ENCODE peak calls at places on chromosomes 11 and 22, in eight cellular contexts. One of them, this sample, is unnamed.

GRCh38 chr22:43313497-43314474 is 29.4 kb downstream of the SCUBE1 start:
- DNase-seq in substantia nigra: no peak
- DNase-seq in uterus: peak
- DNase-seq in ovary: no peak
- DNase-seq in GM23338: peak
- DNase-seq in A549: no peak
- DNase-seq in GM12878: no peak
- DNase-seq in brain microvascular endothelial cell: no peak
- DNase-seq in this sample: peak

GRCh38 chr22:41781508-41781906 is 19.0 kb upstream of the CCDC134 start:
- DNase-seq in A549: no peak
- DNase-seq in ovary: no peak
- DNase-seq in brain microvascular endothelial cell: no peak
- DNase-seq in uterus: no peak
- DNase-seq in GM23338: no peak
- DNase-seq in GM12878: no peak
- DNase-seq in substantia nigra: no peak
- DNase-seq in this sample: no peak

GRCh38 chr11:70048279-70049024 is 29.7 kb upstream of the ANO1 start:
- DNase-seq in ovary: no peak
- DNase-seq in GM23338: peak
- DNase-seq in GM12878: no peak
- DNase-seq in substantia nigra: no peak
- DNase-seq in brain microvascular endothelial cell: no peak
- DNase-seq in uterus: no peak
- DNase-seq in A549: peak
- DNase-seq in this sample: no peak

GRCh38 chr22:50148991-50149721 is 21.4 kb upstream of the PANX2 start:
- DNase-seq in GM23338: peak
- DNase-seq in uterus: no peak
- DNase-seq in ovary: no peak
- DNase-seq in A549: peak
- DNase-seq in substantia nigra: no peak
- DNase-seq in GM12878: peak
- DNase-seq in brain microvascular endothelial cell: peak
- DNase-seq in this sample: peak

GRCh38 chr22:28116261-28116673 is 197.2 kb upstream of the PITPNB start:
- DNase-seq in ovary: peak
- DNase-seq in GM12878: no peak
- DNase-seq in A549: peak
- DNase-seq in substantia nigra: no peak
- DNase-seq in uterus: peak
- DNase-seq in GM23338: peak
- DNase-seq in brain microvascular endothelial cell: peak
- DNase-seq in this sample: peak

GRCh38 chr11:9906043-9906791 is 242.3 kb downstream of the SWAP70 start:
- DNase-seq in ovary: no peak
- DNase-seq in GM12878: no peak
- DNase-seq in substantia nigra: no peak
- DNase-seq in A549: peak
- DNase-seq in GM23338: peak
- DNase-seq in uterus: no peak
- DNase-seq in brain microvascular endothelial cell: peak
- DNase-seq in this sample: no peak

GRCh38 chr11:57375490-57375889 is 5.5 kb downstream of the PRG3 start:
- DNase-seq in A549: no peak
- DNase-seq in brain microvascular endothelial cell: no peak
- DNase-seq in GM12878: no peak
- DNase-seq in uterus: no peak
- DNase-seq in substantia nigra: no peak
- DNase-seq in GM23338: no peak
- DNase-seq in ovary: no peak
- DNase-seq in this sample: no peak

GRCh38 chr11:75022759-75023396 is 34.1 kb downstream of the NEU3 start:
- DNase-seq in GM23338: peak
- DNase-seq in GM12878: peak
- DNase-seq in ovary: peak
- DNase-seq in substantia nigra: peak
- DNase-seq in A549: peak
- DNase-seq in brain microvascular endothelial cell: peak
- DNase-seq in uterus: peak
- DNase-seq in this sample: peak

GRCh38 chr22:41910599-41911291 is 4.1 kb downstream of the SHISA8 start:
- DNase-seq in brain microvascular endothelial cell: no peak
- DNase-seq in uterus: no peak
- DNase-seq in ovary: peak
- DNase-seq in A549: no peak
- DNase-seq in GM23338: peak
- DNase-seq in GM12878: no peak
- DNase-seq in substantia nigra: peak
- DNase-seq in this sample: peak

GRCh38 chr11:61730222-61730994 is 22.0 kb upstream of the MYRF start:
- DNase-seq in A549: no peak
- DNase-seq in substantia nigra: no peak
- DNase-seq in GM12878: no peak
- DNase-seq in ovary: no peak
- DNase-seq in uterus: no peak
- DNase-seq in GM23338: no peak
- DNase-seq in brain microvascular endothelial cell: no peak
- DNase-seq in this sample: peak

GRCh38 chr11:87743002-87743401 is 432.2 kb downstream of the RAB38 start:
- DNase-seq in A549: no peak
- DNase-seq in GM12878: no peak
- DNase-seq in substantia nigra: peak
- DNase-seq in ovary: no peak
- DNase-seq in uterus: no peak
- DNase-seq in brain microvascular endothelial cell: no peak
- DNase-seq in GM23338: peak
- DNase-seq in this sample: no peak

GRCh38 chr11:60756307-60757032 is at the start of gene MS4A15:
- DNase-seq in A549: peak
- DNase-seq in GM23338: peak
- DNase-seq in GM12878: no peak
- DNase-seq in ovary: no peak
- DNase-seq in substantia nigra: no peak
- DNase-seq in uterus: no peak
- DNase-seq in brain microvascular endothelial cell: no peak
- DNase-seq in this sample: peak

GRCh38 chr11:69870772-69871171 is 51.6 kb upstream of the FGF3 start:
- DNase-seq in GM23338: no peak
- DNase-seq in A549: no peak
- DNase-seq in substantia nigra: no peak
- DNase-seq in brain microvascular endothelial cell: no peak
- DNase-seq in ovary: no peak
- DNase-seq in uterus: no peak
- DNase-seq in GM12878: no peak
- DNase-seq in this sample: no peak

GRCh38 chr11:70826950-70827349 is 425.4 kb downstream of the SHANK2 start:
- DNase-seq in brain microvascular endothelial cell: no peak
- DNase-seq in substantia nigra: no peak
- DNase-seq in uterus: no peak
- DNase-seq in GM12878: no peak
- DNase-seq in A549: no peak
- DNase-seq in ovary: no peak
- DNase-seq in GM23338: no peak
- DNase-seq in this sample: no peak

GRCh38 chr11:97269527-97269926 is 879.7 kb downstream of the JRKL start:
- DNase-seq in A549: peak
- DNase-seq in GM12878: no peak
- DNase-seq in GM23338: peak
- DNase-seq in brain microvascular endothelial cell: no peak
- DNase-seq in uterus: no peak
- DNase-seq in substantia nigra: no peak
- DNase-seq in ovary: no peak
- DNase-seq in this sample: no peak

GRCh38 chr22:35928273-35928798 is 100.3 kb downstream of the RBFOX2 start:
- DNase-seq in A549: no peak
- DNase-seq in GM12878: no peak
- DNase-seq in ovary: no peak
- DNase-seq in GM23338: no peak
- DNase-seq in brain microvascular endothelial cell: no peak
- DNase-seq in substantia nigra: no peak
- DNase-seq in uterus: no peak
- DNase-seq in this sample: no peak

GRCh38 chr11:26851696-26852095 is 129.8 kb upstream of the SLC5A12 start:
- DNase-seq in ovary: no peak
- DNase-seq in uterus: no peak
- DNase-seq in GM12878: no peak
- DNase-seq in substantia nigra: no peak
- DNase-seq in A549: no peak
- DNase-seq in brain microvascular endothelial cell: no peak
- DNase-seq in GM23338: no peak
- DNase-seq in this sample: no peak

DNA sequence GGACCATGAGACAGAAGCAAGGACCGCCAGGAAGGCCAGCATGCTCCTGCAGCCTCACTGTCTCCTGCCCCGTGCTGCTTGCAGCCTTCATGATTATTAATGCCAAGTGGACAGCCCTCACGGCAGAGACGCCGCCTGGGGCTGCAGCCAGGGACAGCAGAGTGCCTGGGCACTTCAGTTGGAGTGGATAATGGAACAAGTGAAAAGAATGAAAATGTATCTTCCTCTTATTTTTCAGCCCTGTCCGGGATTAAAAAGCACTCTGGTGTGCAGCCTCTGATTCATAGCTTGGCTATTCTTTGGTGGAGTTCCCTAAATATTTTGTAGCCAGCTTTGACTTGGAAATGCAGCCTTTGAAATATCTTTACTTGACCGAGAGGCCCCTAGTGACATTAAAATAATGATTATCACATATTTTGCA is 1404.2 kb downstream of the BRD1 start:
- DNase-seq in A549: no peak
- DNase-seq in uterus: no peak
- DNase-seq in brain microvascular endothelial cell: peak
- DNase-seq in ovary: peak
- DNase-seq in GM12878: no peak
- DNase-seq in GM23338: no peak
- DNase-seq in substantia nigra: no peak
- DNase-seq in this sample: no peak
- H3K27ac ChIP-seq in A549: no peak
- H3K27ac ChIP-seq in uterus: no peak
- H3K27ac ChIP-seq in brain microvascular endothelial cell: no peak
- H3K27ac ChIP-seq in ovary: no peak
- H3K27ac ChIP-seq in GM12878: no peak
- H3K27ac ChIP-seq in GM23338: no peak
- H3K27ac ChIP-seq in substantia nigra: no peak
- H3K27ac ChIP-seq in this sample: no peak

DNA sequence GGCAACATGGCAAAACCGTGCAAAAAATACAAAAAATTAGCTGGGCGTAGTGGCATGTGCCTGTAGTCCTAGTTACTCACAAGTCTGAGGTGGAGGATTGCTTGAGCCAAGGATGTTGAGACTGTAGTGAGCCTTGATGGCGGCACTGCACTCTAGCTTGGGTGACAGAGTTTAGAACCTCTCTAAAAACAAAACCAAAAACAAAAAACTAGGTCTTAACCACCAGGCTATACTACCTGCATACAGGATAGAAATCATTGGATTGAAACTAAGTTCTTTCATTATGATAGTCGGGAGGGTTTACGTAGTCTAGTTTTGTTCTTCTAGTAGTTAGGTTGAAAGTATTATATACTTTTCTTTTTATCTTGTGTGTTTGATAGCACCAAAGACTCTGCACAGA is 5.8 kb downstream of the RNF214 start:
- DNase-seq in GM23338: no peak
- DNase-seq in GM12878: no peak
- DNase-seq in substantia nigra: no peak
- DNase-seq in A549: no peak
- DNase-seq in uterus: no peak
- DNase-seq in brain microvascular endothelial cell: no peak
- DNase-seq in ovary: no peak
- DNase-seq in this sample: no peak
- H3K27ac ChIP-seq in GM23338: no peak
- H3K27ac ChIP-seq in GM12878: no peak
- H3K27ac ChIP-seq in substantia nigra: no peak
- H3K27ac ChIP-seq in A549: no peak
- H3K27ac ChIP-seq in uterus: no peak
- H3K27ac ChIP-seq in brain microvascular endothelial cell: no peak
- H3K27ac ChIP-seq in ovary: no peak
- H3K27ac ChIP-seq in this sample: no peak

GRCh38 chr22:46104881-46105493 is 45.3 kb upstream of the PPARA start:
- DNase-seq in GM23338: no peak
- DNase-seq in GM12878: no peak
- DNase-seq in ovary: no peak
- DNase-seq in uterus: peak
- DNase-seq in substantia nigra: no peak
- DNase-seq in brain microvascular endothelial cell: no peak
- DNase-seq in A549: peak
- DNase-seq in this sample: no peak
- H3K27ac ChIP-seq in GM23338: no peak
- H3K27ac ChIP-seq in GM12878: no peak
- H3K27ac ChIP-seq in ovary: peak
- H3K27ac ChIP-seq in uterus: peak
- H3K27ac ChIP-seq in substantia nigra: peak
- H3K27ac ChIP-seq in brain microvascular endothelial cell: no peak
- H3K27ac ChIP-seq in A549: peak
- H3K27ac ChIP-seq in this sample: peak

GRCh38 chr22:20127318-20127868 is 4.2 kb upstream of the ZDHHC8 start:
- DNase-seq in uterus: no peak
- DNase-seq in ovary: no peak
- DNase-seq in A549: no peak
- DNase-seq in brain microvascular endothelial cell: no peak
- DNase-seq in substantia nigra: no peak
- DNase-seq in GM12878: no peak
- DNase-seq in GM23338: no peak
- DNase-seq in this sample: no peak
- H3K27ac ChIP-seq in uterus: no peak
- H3K27ac ChIP-seq in ovary: no peak
- H3K27ac ChIP-seq in A549: no peak
- H3K27ac ChIP-seq in brain microvascular endothelial cell: no peak
- H3K27ac ChIP-seq in substantia nigra: no peak
- H3K27ac ChIP-seq in GM12878: no peak
- H3K27ac ChIP-seq in GM23338: peak
- H3K27ac ChIP-seq in this sample: no peak

GRCh38 chr11:36312593-36312990 is 16.5 kb downstream of the PRR5L start:
- DNase-seq in uterus: no peak
- DNase-seq in GM23338: no peak
- DNase-seq in A549: peak
- DNase-seq in substantia nigra: no peak
- DNase-seq in brain microvascular endothelial cell: peak
- DNase-seq in ovary: peak
- DNase-seq in GM12878: no peak
- DNase-seq in this sample: no peak

GRCh38 chr11:36313073-36313472 is 17.0 kb downstream of the PRR5L start:
- DNase-seq in GM12878: no peak
- DNase-seq in uterus: no peak
- DNase-seq in brain microvascular endothelial cell: no peak
- DNase-seq in GM23338: no peak
- DNase-seq in A549: no peak
- DNase-seq in ovary: no peak
- DNase-seq in substantia nigra: no peak
- DNase-seq in this sample: no peak

GRCh38 chr11:36313750-36314500 is 17.8 kb downstream of the PRR5L start:
- DNase-seq in brain microvascular endothelial cell: no peak
- DNase-seq in A549: no peak
- DNase-seq in ovary: no peak
- DNase-seq in uterus: no peak
- DNase-seq in GM12878: no peak
- DNase-seq in substantia nigra: no peak
- DNase-seq in GM23338: no peak
- DNase-seq in this sample: no peak

GRCh38 chr11:36309779-36310178 is 13.7 kb downstream of the PRR5L start:
- DNase-seq in GM12878: no peak
- DNase-seq in ovary: no peak
- DNase-seq in uterus: no peak
- DNase-seq in brain microvascular endothelial cell: no peak
- DNase-seq in substantia nigra: no peak
- DNase-seq in A549: no peak
- DNase-seq in GM23338: no peak
- DNase-seq in this sample: no peak

GRCh38 chr11:36311926-36312592 is 16.0 kb downstream of the PRR5L start:
- DNase-seq in GM23338: no peak
- DNase-seq in GM12878: no peak
- DNase-seq in substantia nigra: no peak
- DNase-seq in A549: no peak
- DNase-seq in brain microvascular endothelial cell: no peak
- DNase-seq in uterus: no peak
- DNase-seq in ovary: no peak
- DNase-seq in this sample: no peak
- H3K27ac ChIP-seq in GM23338: no peak
- H3K27ac ChIP-seq in GM12878: no peak
- H3K27ac ChIP-seq in substantia nigra: no peak
- H3K27ac ChIP-seq in A549: peak
- H3K27ac ChIP-seq in brain microvascular endothelial cell: peak
- H3K27ac ChIP-seq in uterus: no peak
- H3K27ac ChIP-seq in ovary: no peak
- H3K27ac ChIP-seq in this sample: no peak

This sample was measured in body of pancreas.